ENCODE peak calls at places on chromosomes 1 and 21, in seven cellular contexts. O, M, B, Z, X, Q and A are unnamed samples.

GRCh38 chr1:172144445-172145060 is 275.9 kb upstream of the C1orf105 start:
- DNase-seq in B (no peak), O (no peak), X (no peak), M (peak), Q (no peak), Z (peak), A (no peak)

GRCh38 chr1:157882560-157882959 is 41.0 kb upstream of the CD5L start:
- DNase-seq in Q (no peak), M (no peak), Z (no peak), B (no peak), X (no peak), O (no peak), A (no peak)

GRCh38 chr1:84776639-84777038 is 86.4 kb upstream of the SSX2IP start:
- DNase-seq in O (no peak), X (no peak), Z (no peak), B (no peak), M (no peak), Q (no peak), A (no peak)

GRCh38 chr1:25711555-25712298 is 88.3 kb upstream of the SELENON start:
- DNase-seq in X (no peak), O (no peak), B (no peak), M (peak), Q (no peak), Z (peak), A (no peak)

GRCh38 chr1:38221006-38221649 is 174.5 kb upstream of the POU3F1 start:
- DNase-seq in M (peak), Q (peak), B (no peak), O (no peak), Z (no peak), X (no peak), A (peak)

GRCh38 chr1:38077523-38078147 is 31.0 kb upstream of the POU3F1 start:
- DNase-seq in O (no peak), M (no peak), B (no peak), X (no peak), Z (no peak), Q (no peak), A (no peak)

GRCh38 chr1:192952646-192953045 is 106.5 kb downstream of the UCHL5 start:
- DNase-seq in Q (no peak), M (peak), B (no peak), Z (peak), X (no peak), O (no peak), A (no peak)

GRCh38 chr1:175363046-175363445 is 170.5 kb upstream of the KIAA0040 start:
- DNase-seq in M (no peak), X (no peak), Z (no peak), Q (no peak), B (no peak), O (no peak), A (no peak)

GRCh38 chr21:38714998-38715397 is 90.7 kb upstream of the ETS2 start:
- DNase-seq in O (no peak), X (no peak), M (no peak), B (no peak), Z (no peak), Q (no peak), A (no peak)

GRCh38 chr1:62355095-62355494 is 35.9 kb upstream of the KANK4 start:
- DNase-seq in X (no peak), Z (no peak), B (no peak), O (no peak), Q (peak), M (no peak), A (no peak)

GRCh38 chr1:190477687-190478192 is at the start of gene BRINP3:
- DNase-seq in Q (no peak), Z (no peak), M (peak), B (no peak), X (no peak), O (no peak), A (no peak)

GRCh38 chr1:165717918-165718515 is 19.7 kb upstream of the ALDH9A1 start:
- DNase-seq in Q (peak), B (peak), X (peak), M (peak), Z (peak), O (peak), A (peak)

GRCh38 chr1:165426745-165427144 is 18.2 kb downstream of the RXRG start:
- DNase-seq in O (no peak), Z (peak), B (no peak), M (no peak), X (no peak), Q (no peak), A (no peak)

GRCh38 chr1:90850181-90850924 is 133.3 kb upstream of the BARHL2 start:
- DNase-seq in O (no peak), Z (peak), M (no peak), Q (peak), B (no peak), X (peak), A (no peak)

GRCh38 chr1:228373681-228374571 is 32.7 kb downstream of the TRIM11 start:
- DNase-seq in M (no peak), Z (no peak), X (no peak), Q (no peak), B (no peak), O (no peak), A (no peak)

GRCh38 chr1:30908446-30908885 is at the start of gene SDC3:
- DNase-seq in Z (no peak), Q (no peak), X (no peak), O (no peak), B (no peak), M (no peak), A (no peak)

GRCh38 chr1:8423134-8423701 is 105.3 kb downstream of the SLC45A1 start:
- DNase-seq in O (no peak), M (no peak), Q (no peak), X (no peak), B (peak), Z (peak), A (peak)

GRCh38 chr1:155127105-155127671 is 488 bp upstream of the EFNA1 start:
- DNase-seq in O (no peak), X (peak), M (peak), Q (peak), Z (peak), B (peak), A (peak)

GRCh38 chr1:154485106-154485505 is 16.9 kb upstream of the TDRD10 start:
- DNase-seq in B (no peak), X (no peak), M (no peak), Z (no peak), O (no peak), Q (no peak), A (no peak)

GRCh38 chr1:145773423-145773822 is 50.5 kb downstream of the RNF115 start:
- DNase-seq in Z (no peak), B (no peak), X (no peak), Q (no peak), M (no peak), O (no peak), A (no peak)

GRCh38 chr1:43729816-43730463 is 22.6 kb downstream of the ST3GAL3 start:
- DNase-seq in Z (no peak), O (no peak), B (no peak), X (no peak), Q (no peak), M (peak), A (no peak)

GRCh38 chr1:10835423-10836421 is 39.3 kb upstream of the CASZ1 start:
- DNase-seq in M (peak), O (peak), Q (no peak), Z (peak), B (peak), X (peak), A (peak)

GRCh38 chr1:42319871-42320484 is 15.1 kb downstream of the FOXJ3 start:
- DNase-seq in O (no peak), Q (no peak), X (no peak), B (no peak), Z (peak), M (no peak), A (no peak)

GRCh38 chr1:18535391-18536210 is 54.9 kb downstream of the KLHDC7A start:
- DNase-seq in M (no peak), X (peak), O (no peak), Z (no peak), B (peak), Q (no peak), A (no peak)

GRCh38 chr1:28642847-28643635 is at the start of gene TAF12:
- DNase-seq in O (peak), B (peak), X (peak), Q (peak), Z (peak), M (peak), A (peak)

GRCh38 chr1:4463631-4464030 is 190.8 kb upstream of the AJAP1 start:
- DNase-seq in Z (no peak), Q (no peak), B (no peak), X (no peak), O (no peak), M (no peak), A (no peak)

GRCh38 chr1:4460052-4460451 is 194.4 kb upstream of the AJAP1 start:
- DNase-seq in M (no peak), Z (no peak), O (no peak), Q (no peak), X (no peak), B (no peak), A (no peak)

GRCh38 chr1:4460651-4461050 is 193.8 kb upstream of the AJAP1 start:
- DNase-seq in M (no peak), B (no peak), X (no peak), Z (no peak), O (no peak), Q (no peak), A (no peak)

GRCh38 chr1:4462831-4463484 is 191.5 kb upstream of the AJAP1 start:
- DNase-seq in M (no peak), Q (no peak), X (no peak), Z (no peak), O (no peak), B (no peak), A (no peak)

GRCh38 chr1:4461726-4462290 is 192.6 kb upstream of the AJAP1 start:
- DNase-seq in Q (no peak), O (no peak), Z (no peak), X (no peak), M (no peak), B (no peak), A (no peak)
- H2AK5ac ChIP-seq in Q (no peak), O (no peak), Z (no peak), X (no peak), M (no peak), B (no peak), A (no peak)

GRCh38 chr1:3323021-3323790 is 131.3 kb upstream of the ARHGEF16 start:
- DNase-seq in Q (no peak), B (no peak), Z (no peak), O (peak), X (no peak), M (no peak), A (no peak)
- H3K4me2 ChIP-seq in Q (no peak), B (no peak), Z (no peak), O (no peak), X (no peak), M (no peak), A (no peak)

GRCh38 chr21:36589352-36589971 is 109.5 kb upstream of the SIM2 start:
- DNase-seq in X (peak), M (peak), O (no peak), Q (peak), B (peak), Z (peak), A (peak)

GRCh38 chr21:36587388-36587787 is 107.5 kb upstream of the CLDN14 start:
- DNase-seq in M (peak), B (no peak), Q (no peak), O (no peak), Z (no peak), X (no peak), A (no peak)

GRCh38 chr21:36596174-36596573 is 102.7 kb upstream of the SIM2 start:
- DNase-seq in Q (no peak), M (no peak), O (no peak), X (no peak), B (no peak), Z (no peak), A (no peak)

DNA sequence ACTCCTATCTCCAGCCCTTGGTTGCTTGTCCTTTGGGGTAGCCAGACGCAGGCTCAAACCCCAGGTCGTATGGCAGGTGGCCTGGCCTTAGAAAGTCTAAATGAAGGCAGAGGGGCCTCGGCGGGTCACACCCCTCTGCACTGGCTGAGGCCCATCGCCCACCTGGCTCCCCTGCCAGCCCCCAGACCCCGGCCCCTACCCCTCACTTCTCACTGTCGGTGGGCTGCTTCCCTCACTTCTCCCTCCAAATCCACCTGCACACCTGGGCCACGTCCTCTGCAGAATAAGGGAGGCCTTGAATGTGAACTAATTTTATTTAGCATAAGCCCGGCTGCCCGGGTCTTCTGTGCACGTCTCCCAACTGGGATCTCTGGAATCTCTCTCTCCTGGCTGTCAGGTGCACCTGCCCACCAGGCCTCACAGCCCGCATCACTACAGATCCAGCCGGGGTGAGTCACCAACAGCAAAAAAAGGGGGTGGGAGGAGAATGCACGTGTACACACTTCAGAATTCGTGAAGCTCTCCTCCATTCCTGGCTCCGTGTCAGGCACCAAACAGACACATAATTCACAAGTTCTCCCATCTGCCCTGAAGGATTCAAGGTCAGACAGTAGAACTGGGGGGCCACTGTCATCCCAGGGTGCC is 107.5 kb upstream of the SIM2 start:
- DNase-seq in O (no peak), X (no peak), M (no peak), Z (no peak), B (no peak), Q (peak), A (no peak)
- H2AK5ac ChIP-seq in O (no peak), X (no peak), M (no peak), Z (no peak), B (no peak), Q (no peak), A (no peak)

GRCh38 chr1:86872086-86872485 is 41.8 kb downstream of the SELENOF start:
- DNase-seq in B (no peak), Z (peak), M (peak), X (no peak), O (no peak), Q (no peak), A (no peak)
- H3K4me2 ChIP-seq in B (no peak), Z (no peak), M (no peak), X (no peak), O (no peak), Q (no peak), A (no peak)

GRCh38 chr1:205187420-205187819 is 24.1 kb downstream of the DSTYK start:
- DNase-seq in Q (no peak), Z (no peak), O (no peak), B (no peak), X (no peak), M (no peak), A (no peak)

GRCh38 chr1:205191617-205192016 is 19.9 kb downstream of the DSTYK start:
- DNase-seq in M (no peak), B (no peak), Q (no peak), X (peak), O (no peak), Z (no peak), A (no peak)

GRCh38 chr1:205188132-205188531 is 23.4 kb downstream of the DSTYK start:
- DNase-seq in X (no peak), B (no peak), O (no peak), Z (peak), M (peak), Q (no peak), A (no peak)

GRCh38 chr1:205191127-205191577 is 20.4 kb downstream of the DSTYK start:
- DNase-seq in B (no peak), M (peak), O (no peak), Q (no peak), Z (peak), X (no peak), A (no peak)

GRCh38 chr1:205189162-205189561 is 22.3 kb downstream of the DSTYK start:
- DNase-seq in B (no peak), X (no peak), Q (no peak), O (no peak), Z (no peak), M (no peak), A (no peak)
- H2AK5ac ChIP-seq in B (no peak), X (no peak), Q (no peak), O (no peak), Z (no peak), M (no peak), A (no peak)

GRCh38 chr1:226698659-226699058 is 40.4 kb downstream of the ITPKB start:
- DNase-seq in M (no peak), Q (no peak), O (no peak), X (no peak), B (no peak), Z (no peak), A (no peak)
- H3K4me2 ChIP-seq in M (no peak), Q (no peak), O (no peak), X (no peak), B (no peak), Z (no peak), A (no peak)

DNA sequence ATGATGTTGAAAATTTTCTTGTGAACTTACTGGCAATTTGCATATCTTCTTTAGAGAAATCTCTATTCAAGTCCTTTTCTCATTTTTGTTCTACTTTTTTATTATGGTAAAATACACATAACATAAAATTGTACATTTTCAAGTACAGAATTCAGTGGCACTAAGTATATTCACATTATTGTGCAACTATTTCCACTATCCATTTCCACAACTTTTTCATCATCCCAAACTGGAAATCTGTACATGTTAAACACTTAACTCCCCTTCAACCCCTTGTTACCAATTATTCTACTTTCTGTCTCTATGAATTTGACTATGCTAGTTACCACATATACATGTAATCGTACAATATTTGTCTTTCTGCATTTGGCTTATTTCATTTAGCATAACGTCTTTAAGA is 19.4 kb downstream of the EPS15 start:
- DNase-seq in M (no peak), B (no peak), X (no peak), O (no peak), Z (no peak), Q (no peak), A (no peak)
- H2AK5ac ChIP-seq in M (no peak), B (no peak), X (no peak), O (no peak), Z (no peak), Q (no peak), A (no peak)